ENCODE peak calls at places on chromosomes 16 and 17, in five cellular contexts. J, Y, A, H and O are unnamed samples.

GRCh38 chr16:11550651-11551498 is 35.8 kb downstream of the LITAF start:
- DNase-seq in J (no peak), H (no peak), A (no peak), Y (no peak), O (no peak)

GRCh38 chr16:67884-68789 is 4.3 kb downstream of the RHBDF1 start:
- DNase-seq in Y (no peak), J (no peak), A (no peak), H (peak; percentile 81), O (no peak)

GRCh38 chr16:71781741-71782140 is 26.9 kb downstream of the AP1G1 start:
- DNase-seq in H (no peak), A (no peak), J (no peak), Y (no peak), O (no peak)

GRCh38 chr16:49855822-49856740 is at the start of gene ZNF423:
- DNase-seq in J (no peak), A (no peak), H (no peak), Y (no peak), O (no peak)

GRCh38 chr17:78185981-78186688 is 717 bp downstream of the TK1 start:
- DNase-seq in A (no peak), H (no peak), Y (no peak), J (no peak), O (no peak)

GRCh38 chr16:3317315-3317999 is 12.2 kb downstream of the ZNF75A start:
- DNase-seq in H (no peak), J (no peak), Y (no peak), A (no peak), O (no peak)

GRCh38 chr16:84832488-84833141 is 12.8 kb downstream of the CRISPLD2 start:
- DNase-seq in J (peak; percentile 98), H (peak; percentile 99), Y (peak; percentile 54), A (peak; percentile 88), O (peak; percentile 18)

GRCh38 chr17:45261577-45262515 is at the start of gene SPATA32:
- DNase-seq in H (peak; percentile 82), J (peak; percentile 91), Y (peak; percentile 73), A (peak; percentile 75), O (no peak)

GRCh38 chr16:28494141-28494851 is at the start of gene APOBR:
- DNase-seq in H (no peak), J (no peak), Y (peak; percentile 58), A (peak; percentile 33), O (peak; percentile 52)

GRCh38 chr17:55577687-55578086 is 66.4 kb upstream of the SMIM36 start:
- DNase-seq in H (no peak), A (no peak), J (no peak), Y (no peak), O (no peak)

GRCh38 chr16:80007216-80007615 is 406.7 kb upstream of the MAF start:
- DNase-seq in A (no peak), H (no peak), J (no peak), Y (no peak), O (no peak)

GRCh38 chr16:88058817-88059216 is 107.6 kb downstream of the BANP start:
- DNase-seq in H (no peak), J (no peak), A (no peak), Y (no peak), O (no peak)

GRCh38 chr16:88649924-88650748 is 717 bp downstream of the CYBA start:
- DNase-seq in J (no peak), A (no peak), H (no peak), Y (peak; percentile 48), O (no peak)

GRCh38 chr16:21713549-21714368 is 50.0 kb downstream of the OTOA start:
- DNase-seq in A (no peak), Y (no peak), H (no peak), J (no peak), O (no peak)

GRCh38 chr16:896261-897199 is 74.3 kb downstream of the LMF1 start:
- DNase-seq in Y (no peak), A (no peak), H (no peak), J (no peak), O (no peak)

GRCh38 chr16:19180741-19181140 is 12.7 kb downstream of the SYT17 start:
- DNase-seq in A (no peak), H (no peak), Y (no peak), J (no peak), O (no peak)

GRCh38 chr17:40516581-40517285 is 15.3 kb upstream of the TNS4 start:
- DNase-seq in H (peak; percentile 36), A (no peak), Y (no peak), J (peak; percentile 82), O (no peak)

GRCh38 chr17:333626-334396 is 18.8 kb downstream of the RPH3AL start:
- DNase-seq in Y (peak; percentile 60), J (no peak), H (peak; percentile 95), A (peak; percentile 91), O (no peak)

GRCh38 chr17:38982858-38983746 is 15.9 kb upstream of the FBXO47 start:
- DNase-seq in Y (peak; percentile 49), A (peak; percentile 70), H (peak; percentile 75), J (no peak), O (no peak)

GRCh38 chr17:76772842-76773521 is 35.1 kb downstream of the MFSD11 start:
- DNase-seq in H (no peak), A (no peak), J (no peak), Y (no peak), O (no peak)

GRCh38 chr16:21946889-21947635 is 6.1 kb upstream of the UQCRC2 start:
- DNase-seq in A (no peak), J (no peak), Y (no peak), H (no peak), O (no peak)

GRCh38 chr17:39225974-39226683 is 384 bp upstream of the STAC2 start:
- DNase-seq in A (peak; percentile 58), Y (peak; percentile 38), J (peak; percentile 93), H (peak; percentile 87), O (no peak)

GRCh38 chr17:38674013-38674748 is 576 bp downstream of the EPOP start:
- DNase-seq in Y (peak; percentile 27), A (no peak), H (no peak), J (peak; percentile 86), O (no peak)

GRCh38 chr17:78166416-78166815 is 2.0 kb upstream of the SYNGR2 start:
- DNase-seq in J (no peak), Y (no peak), A (no peak), H (no peak), O (no peak)

GRCh38 chr17:8268550-8269298 is 19.6 kb downstream of the PFAS start:
- DNase-seq in A (no peak), Y (no peak), J (no peak), H (no peak), O (no peak)

GRCh38 chr16:20851601-20852000 is 45.3 kb downstream of the REXO5 start:
- DNase-seq in Y (peak; percentile 82), A (peak; percentile 92), H (peak; percentile 94), J (peak; percentile 95), O (no peak)

GRCh38 chr16:80852261-80852872 is 48.0 kb upstream of the CDYL2 start:
- DNase-seq in H (no peak), Y (no peak), J (no peak), A (peak; percentile 60), O (no peak)

GRCh38 chr17:54666559-54666958 is 234.1 kb upstream of the TOM1L1 start:
- DNase-seq in Y (no peak), H (no peak), A (no peak), J (no peak), O (no peak)

GRCh38 chr16:55488306-55488705 is 9.3 kb downstream of the MMP2 start:
- DNase-seq in H (no peak), J (peak; percentile 81), A (no peak), Y (no peak), O (no peak)
- TF ChIP-seq POLR2A in H (no peak), J (no peak), A (no peak), Y (no peak), O (no peak)

GRCh38 chr17:59010026-59010425 is 96.7 kb downstream of the TRIM37 start:
- DNase-seq in J (no peak), A (no peak), H (no peak), Y (no peak), O (no peak)
- H3K4me3 ChIP-seq in J (no peak overlapping the region), A (no peak overlapping the region), H (no peak overlapping the region), Y (no peak overlapping the region), O (no peak overlapping the region)

DNA sequence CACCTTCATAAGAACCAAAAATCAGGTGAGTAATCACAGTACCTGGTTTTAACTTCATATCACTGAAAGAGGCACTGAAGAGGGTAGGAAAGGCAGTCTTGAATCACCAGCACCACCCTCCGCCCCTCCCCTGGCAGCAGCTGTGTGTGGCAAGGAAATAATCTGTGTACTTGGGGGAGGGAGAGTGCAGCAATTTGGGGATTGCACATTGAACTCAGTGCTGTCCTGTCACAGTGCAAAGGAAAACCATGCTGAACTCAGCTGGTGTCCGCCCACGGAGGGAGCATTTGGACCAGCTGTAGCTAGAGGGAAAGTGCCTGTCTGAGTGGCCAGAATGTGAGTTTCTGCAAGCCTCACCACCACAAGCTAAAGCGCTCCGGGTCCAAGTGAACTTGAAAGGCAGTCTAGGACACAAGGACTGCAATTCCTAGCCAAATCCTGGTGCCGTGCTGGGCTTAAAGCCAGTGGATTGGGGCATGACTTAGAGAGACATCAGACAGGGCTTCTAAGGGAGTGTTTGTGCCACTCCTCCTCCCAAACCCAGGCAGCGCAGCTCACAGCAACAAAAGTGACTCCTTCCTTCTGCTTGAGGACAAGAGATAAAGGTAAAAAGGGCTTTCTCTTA is 39.7 kb upstream of the ALDH3A1 start:
- DNase-seq in A (no peak), H (no peak), J (no peak), Y (no peak), O (no peak)
- TF ChIP-seq POLR2A in A (no peak), H (no peak), J (no peak), Y (no peak), O (no peak)

DNA sequence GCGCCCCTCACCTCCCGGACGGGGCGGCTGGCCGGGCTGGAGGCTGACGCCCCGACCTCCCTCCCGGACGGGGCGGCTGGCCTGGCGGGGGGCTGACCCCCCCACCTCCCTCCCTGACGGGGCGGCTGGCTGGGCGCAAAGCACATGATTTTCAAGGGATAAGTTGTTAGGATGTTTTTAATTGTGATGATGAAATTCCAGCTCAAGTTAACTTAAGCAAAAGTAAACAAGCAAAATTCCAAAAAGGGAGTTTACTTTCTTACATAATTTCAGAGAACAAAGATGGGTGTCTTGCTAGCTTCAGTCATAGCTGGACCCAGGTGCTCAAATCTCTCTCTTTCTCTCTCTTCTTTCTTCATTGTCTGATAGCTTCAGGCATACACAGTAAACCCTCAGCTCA is 33.6 kb upstream of the MED9 start:
- DNase-seq in J (peak; percentile 89), H (no peak), A (no peak), Y (no peak), O (no peak)
- H3K4me3 ChIP-seq in J (no peak overlapping the region), H (no peak overlapping the region), A (no peak overlapping the region), Y (no peak overlapping the region), O (no peak overlapping the region)

GRCh38 chr17:17237026-17237799 is at the start of gene FLCN:
- DNase-seq in A (peak; percentile 96), Y (peak; percentile 91), H (peak; percentile 96), J (peak; percentile 99), O (peak; percentile 57)
- TF ChIP-seq POLR2A in A (peak; percentile 47), Y (no peak), H (peak; percentile 80), J (peak; percentile 57), O (peak; percentile 20)

DNA sequence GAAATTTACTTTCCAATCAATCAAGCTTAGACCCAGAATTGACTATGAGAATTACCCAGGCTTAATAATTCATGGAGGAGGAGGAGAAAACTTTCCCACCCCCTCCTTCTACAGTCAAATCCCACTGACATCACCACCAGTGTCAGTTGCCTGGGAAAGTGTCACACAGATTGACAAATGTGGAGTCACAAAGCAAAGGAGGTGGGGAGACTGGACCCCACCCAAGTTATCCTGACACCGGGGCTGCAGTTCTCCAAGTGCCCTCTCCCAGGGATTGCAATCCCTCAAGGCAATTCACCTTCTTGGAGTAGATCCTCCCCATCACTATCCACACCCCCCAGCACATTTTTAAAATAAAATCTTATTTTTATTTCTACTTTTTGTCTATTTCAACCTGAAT is 100.2 kb upstream of the CDH11 start:
- DNase-seq in Y (no peak), J (no peak), A (no peak), H (no peak), O (no peak)
- H3K4me3 ChIP-seq in Y (no peak overlapping the region), J (no peak overlapping the region), A (no peak overlapping the region), H (no peak overlapping the region), O (no peak overlapping the region)

GRCh38 chr17:63838586-63839184 is 3.8 kb downstream of the SMARCD2 start:
- DNase-seq in J (peak; percentile 99), Y (peak; percentile 94), A (peak; percentile 92), H (peak; percentile 99), O (no peak)
- TF ChIP-seq POLR2A in J (no peak), Y (no peak), A (no peak), H (peak; percentile 13), O (no peak)